ENCODE peak calls at places on chromosomes 16 and 17, in six cellular contexts. E, H, T, F, I and R are unnamed samples.

GRCh38 chr16:11258553-11259287 is 2.7 kb upstream of the SOCS1 start:
- DNase-seq in E (no peak), H (no peak), T (no peak), I (peak; percentile 83), F (no peak), R (no peak)

GRCh38 chr16:23570992-23571632 is 13.6 kb downstream of the UBFD1 start:
- DNase-seq in I (no peak), T (no peak), H (no peak), E (no peak), F (no peak), R (peak; percentile 67)

GRCh38 chr16:8892101-8892575 is 10.0 kb downstream of the LITAFD start:
- DNase-seq in F (no peak), I (no peak), T (no peak), E (no peak), H (no peak), R (no peak)

GRCh38 chr16:14369734-14370598 is 260.1 kb downstream of the PARN start:
- DNase-seq in F (no peak), H (no peak), T (no peak), E (no peak), I (no peak), R (no peak)

GRCh38 chr16:31213342-31213741 is 577 bp upstream of the TRIM72 start:
- DNase-seq in F (no peak), I (no peak), T (no peak), E (no peak), H (no peak), R (no peak)

GRCh38 chr16:65178151-65178550 is 56.3 kb upstream of the CDH11 start:
- DNase-seq in H (no peak), T (no peak), I (no peak), F (no peak), E (no peak), R (no peak)

GRCh38 chr17:64315032-64315490 is 52.0 kb upstream of the TEX2 start:
- DNase-seq in H (no peak), F (peak; percentile 64), E (no peak), I (peak; percentile 79), T (peak; percentile 67), R (no peak)

GRCh38 chr16:72961115-72961832 is 86.7 kb downstream of the ZFHX3 start:
- DNase-seq in F (no peak), H (no peak), I (no peak), T (no peak), E (no peak), R (no peak)

GRCh38 chr17:45895304-45895968 is 1.1 kb downstream of the MAPT start:
- DNase-seq in F (no peak), H (no peak), T (no peak), E (no peak), I (no peak), R (no peak)

GRCh38 chr17:4161179-4161559 is 18.2 kb downstream of the CYB5D2 start:
- DNase-seq in E (no peak), F (peak; percentile 40), H (no peak), T (peak; percentile 75), I (peak; percentile 28), R (no peak)

GRCh38 chr16:22425036-22425801 is 50.8 kb upstream of the CDR2 start:
- DNase-seq in I (no peak), H (no peak), E (no peak), T (no peak), F (no peak), R (no peak)

GRCh38 chr17:3735515-3735914 is 11.8 kb downstream of the HASPIN start:
- DNase-seq in I (no peak), T (no peak), F (no peak), E (no peak), H (no peak), R (no peak)

GRCh38 chr16:74446866-74447265 is 25.6 kb upstream of the CLEC18B start:
- DNase-seq in E (no peak), T (no peak), H (no peak), I (no peak), F (no peak), R (no peak)

GRCh38 chr17:17742133-17742621 is 60.9 kb downstream of the RAI1 start:
- DNase-seq in T (no peak), I (no peak), E (no peak), F (no peak), H (no peak), R (no peak)

GRCh38 chr16:48961546-48961945 is 320.1 kb downstream of the CBLN1 start:
- DNase-seq in F (no peak), H (no peak), I (no peak), T (no peak), E (no peak), R (no peak)

GRCh38 chr16:3825103-3825502 is 55.4 kb downstream of the CREBBP start:
- DNase-seq in I (no peak), F (no peak), T (no peak), H (no peak), E (no peak), R (no peak)

GRCh38 chr17:75405365-75406221 is at the start of gene GRB2:
- DNase-seq in H (peak; percentile 92), T (peak; percentile 98), I (peak; percentile 99), E (peak; percentile 100), F (peak; percentile 90), R (peak; percentile 99)
- TF ChIP-seq CTCF in H (no peak), T (no peak), I (no peak), E (no peak), F (no peak), R (no peak)

GRCh38 chr17:76432712-76433336 is 20.1 kb downstream of the UBE2O start:
- DNase-seq in F (no peak), H (no peak), T (no peak), I (no peak), E (no peak), R (no peak)
- TF ChIP-seq CTCF in F (peak; percentile 26), H (peak; percentile 27), T (no peak), I (peak; percentile 24), E (peak; percentile 68), R (peak; percentile 71)

GRCh38 chr16:67651847-67652246 is 6.9 kb downstream of the CARMIL2 start:
- DNase-seq in F (no peak), T (no peak), I (no peak), E (no peak), H (no peak), R (no peak)

GRCh38 chr16:67655363-67655762 is 4.7 kb downstream of the ACD start:
- DNase-seq in F (no peak), E (no peak), H (no peak), I (no peak), T (no peak), R (no peak)

GRCh38 chr16:67652578-67653130 is 7.4 kb downstream of the ACD start:
- DNase-seq in H (no peak), I (no peak), T (no peak), E (no peak), F (no peak), R (no peak)

GRCh38 chr16:67654069-67654911 is 5.8 kb downstream of the ACD start:
- DNase-seq in F (no peak), E (no peak), I (no peak), H (no peak), T (no peak), R (no peak)

DNA sequence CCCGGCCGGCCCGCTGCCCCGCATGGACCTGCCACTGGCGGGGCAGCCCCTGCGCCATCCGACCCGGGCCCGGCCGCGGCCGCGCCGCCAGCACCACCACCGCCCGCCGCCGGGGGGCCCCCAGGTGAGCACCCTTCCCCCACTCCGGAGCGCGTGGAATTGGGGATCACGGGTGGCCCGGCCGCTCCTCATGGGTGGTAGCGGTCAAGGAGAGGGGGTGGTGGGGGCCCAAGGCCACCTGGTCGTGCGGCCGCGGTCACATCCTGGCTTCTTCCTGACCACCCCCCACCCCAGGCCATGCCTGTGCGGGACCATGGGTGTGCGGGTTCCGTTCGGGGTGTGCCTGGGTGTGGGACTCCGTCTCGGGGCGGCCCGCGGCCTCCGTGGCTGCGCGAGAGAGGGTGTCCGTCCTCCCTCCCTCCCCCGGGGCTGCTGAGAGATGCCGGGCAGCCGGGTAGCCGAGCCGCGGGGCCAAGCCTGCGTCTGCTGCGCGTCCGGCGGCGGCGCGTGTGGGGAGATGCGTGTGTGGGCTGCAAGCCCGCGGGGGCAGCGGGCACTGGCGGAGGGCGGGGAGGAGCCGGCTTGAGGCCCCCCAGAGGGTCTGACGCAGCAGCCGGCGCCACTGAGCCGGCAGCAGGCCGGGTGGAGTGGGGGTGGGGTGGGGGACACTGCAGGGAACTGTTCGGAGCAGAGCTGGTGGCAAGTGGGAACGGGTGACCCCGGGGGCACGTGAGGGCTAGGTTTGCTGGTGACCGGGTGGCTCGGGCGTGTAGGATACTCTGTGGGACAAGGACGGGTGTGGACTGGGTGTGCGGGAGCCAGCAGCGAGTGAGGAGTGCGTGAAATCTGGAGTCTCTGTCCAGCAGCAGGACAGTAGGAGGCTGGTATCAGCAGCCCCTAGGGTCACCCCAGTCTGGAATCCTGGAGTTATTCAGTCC is 6.7 kb downstream of the ACD start:
- DNase-seq in T (no peak), E (no peak), F (no peak), I (no peak), H (no peak), R (no peak)
- TF ChIP-seq CTCF in T (no peak), E (peak; percentile 60), F (no peak), I (no peak), H (no peak), R (no peak)

DNA sequence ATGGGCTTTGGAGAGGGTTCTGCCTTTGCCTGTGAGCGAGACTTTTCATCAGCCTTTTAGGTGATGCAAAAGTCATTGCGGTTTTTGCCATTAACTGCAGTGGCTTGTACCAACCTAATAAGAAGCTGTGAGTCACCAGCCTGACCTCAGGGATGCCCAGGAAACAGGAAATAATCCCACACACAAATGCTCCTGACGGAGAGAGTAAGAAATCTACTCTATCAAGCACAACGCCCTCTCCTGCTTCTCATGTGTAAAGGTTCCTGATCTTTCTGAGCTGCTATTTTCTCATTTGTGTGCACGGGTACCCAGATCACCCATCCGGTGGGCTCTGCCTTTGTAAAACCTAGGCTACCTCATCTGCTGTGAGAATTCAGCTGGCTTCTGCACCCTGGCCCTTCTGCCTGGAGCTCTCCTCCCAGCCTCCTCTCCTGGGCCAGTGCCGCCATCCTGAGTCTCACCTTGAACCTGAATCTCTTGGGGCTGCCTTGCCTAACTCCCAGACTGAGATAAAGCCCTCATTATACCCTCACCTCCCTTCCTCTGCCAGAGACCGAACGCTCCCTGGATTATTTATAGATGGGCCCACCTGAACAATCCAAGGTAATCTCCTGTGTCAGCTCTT is 299.7 kb downstream of the C16orf95 start:
- DNase-seq in T (no peak), F (no peak), I (no peak), E (peak; percentile 11), H (no peak), R (no peak)
- TF ChIP-seq CTCF in T (no peak), F (no peak), I (no peak), E (no peak), H (no peak), R (no peak)

DNA sequence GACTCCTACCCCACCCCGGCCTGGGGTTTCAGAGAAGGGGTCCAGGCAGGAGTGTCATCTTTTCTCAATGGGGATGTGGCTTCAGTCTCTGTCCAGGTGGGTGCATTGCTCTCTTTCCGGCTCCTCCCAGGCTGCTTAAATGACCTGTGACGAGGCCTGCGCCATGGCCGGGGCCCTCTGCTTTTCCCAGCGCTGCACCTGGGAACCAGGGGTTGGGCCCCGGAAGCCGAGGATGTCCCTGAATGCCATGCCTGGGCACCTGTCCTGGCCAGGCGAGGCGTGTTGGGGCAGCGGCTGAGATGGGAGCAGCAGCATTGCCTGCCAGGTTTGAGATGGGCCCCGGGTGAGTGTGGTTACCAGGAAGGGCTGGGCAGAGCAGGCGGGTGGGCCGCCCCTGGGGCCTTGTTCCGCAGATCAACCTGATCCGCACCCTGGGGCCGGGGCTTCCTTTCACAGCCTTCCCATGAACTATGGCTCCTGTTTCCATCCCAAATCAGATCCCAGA is 147.4 kb downstream of the SEC14L1 start:
- DNase-seq in H (no peak), E (no peak), I (no peak), T (peak; percentile 89), F (no peak), R (no peak)
- TF ChIP-seq CTCF in H (no peak), E (no peak), I (no peak), T (no peak), F (no peak), R (no peak)